ENCODE peak calls at places on chromosomes 6 and 20, in nine cellular contexts. One of them, this sample, is unnamed.

GRCh38 chr6:16471222-16471784 is 232.9 kb downstream of the GMPR start:
- DNase-seq in choroid plexus epithelial cell: peak; percentile 54
- DNase-seq in activated T-helper 1 cell treated with anti-CD3 and anti-CD28 coated beads, Interleukin-12 subunit alpha, Interleukin-12 subunit beta, Interleukin-2, Interleukin-4 antibody, amounts not matched to agents 30 ng/mL and 10 ng/mL and 1 ng/mL, durations not matched to agents 14 hours and 24 hours and 36 hours: no peak
- DNase-seq in skeletal muscle cell: no peak
- DNase-seq in CD4-positive, CD25-positive, alpha-beta regulatory T cell: no peak
- DNase-seq in activated CD4-positive, alpha-beta T cell treated with anti-CD3 and anti-CD28 coated beads, Interleukin-2, amount 10 ng/mL, durations not matched to agents 7 days and 5 days: no peak
- DNase-seq in hepatocyte: no peak
- DNase-seq in PC-9: no peak
- DNase-seq in BE2C: no peak
- DNase-seq in this sample: no peak

GRCh38 chr6:160088069-160088773 is 33.4 kb upstream of the SLC22A1 start:
- DNase-seq in skeletal muscle cell: peak; percentile 54
- DNase-seq in CD4-positive, CD25-positive, alpha-beta regulatory T cell: no peak
- DNase-seq in activated CD4-positive, alpha-beta T cell treated with anti-CD3 and anti-CD28 coated beads, Interleukin-2, amount 10 ng/mL, durations not matched to agents 7 days and 5 days: no peak
- DNase-seq in choroid plexus epithelial cell: peak; percentile 85
- DNase-seq in PC-9: no peak
- DNase-seq in activated T-helper 1 cell treated with anti-CD3 and anti-CD28 coated beads, Interleukin-12 subunit alpha, Interleukin-12 subunit beta, Interleukin-2, Interleukin-4 antibody, amounts not matched to agents 30 ng/mL and 10 ng/mL and 1 ng/mL, durations not matched to agents 14 hours and 24 hours and 36 hours: no peak
- DNase-seq in hepatocyte: peak; percentile 82
- DNase-seq in BE2C: peak; percentile 65
- DNase-seq in this sample: no peak

GRCh38 chr6:113363866-113364265 is 493.3 kb upstream of the MARCKS start:
- DNase-seq in CD4-positive, CD25-positive, alpha-beta regulatory T cell: no peak
- DNase-seq in PC-9: no peak
- DNase-seq in skeletal muscle cell: no peak
- DNase-seq in activated T-helper 1 cell treated with anti-CD3 and anti-CD28 coated beads, Interleukin-12 subunit alpha, Interleukin-12 subunit beta, Interleukin-2, Interleukin-4 antibody, amounts not matched to agents 30 ng/mL and 10 ng/mL and 1 ng/mL, durations not matched to agents 14 hours and 24 hours and 36 hours: no peak
- DNase-seq in BE2C: no peak
- DNase-seq in choroid plexus epithelial cell: no peak
- DNase-seq in activated CD4-positive, alpha-beta T cell treated with anti-CD3 and anti-CD28 coated beads, Interleukin-2, amount 10 ng/mL, durations not matched to agents 7 days and 5 days: no peak
- DNase-seq in hepatocyte: no peak
- DNase-seq in this sample: no peak

GRCh38 chr20:64100566-64100888 is 6.8 kb downstream of the NPBWR2 start:
- DNase-seq in choroid plexus epithelial cell: no peak
- DNase-seq in skeletal muscle cell: no peak
- DNase-seq in CD4-positive, CD25-positive, alpha-beta regulatory T cell: no peak
- DNase-seq in activated T-helper 1 cell treated with anti-CD3 and anti-CD28 coated beads, Interleukin-12 subunit alpha, Interleukin-12 subunit beta, Interleukin-2, Interleukin-4 antibody, amounts not matched to agents 30 ng/mL and 10 ng/mL and 1 ng/mL, durations not matched to agents 14 hours and 24 hours and 36 hours: no peak
- DNase-seq in hepatocyte: no peak
- DNase-seq in activated CD4-positive, alpha-beta T cell treated with anti-CD3 and anti-CD28 coated beads, Interleukin-2, amount 10 ng/mL, durations not matched to agents 7 days and 5 days: no peak
- DNase-seq in PC-9: peak; percentile 34
- DNase-seq in BE2C: peak; percentile 3
- DNase-seq in this sample: no peak

GRCh38 chr6:169340395-169340794 is 86.7 kb upstream of the THBS2 start:
- DNase-seq in choroid plexus epithelial cell: no peak
- DNase-seq in PC-9: no peak
- DNase-seq in activated T-helper 1 cell treated with anti-CD3 and anti-CD28 coated beads, Interleukin-12 subunit alpha, Interleukin-12 subunit beta, Interleukin-2, Interleukin-4 antibody, amounts not matched to agents 30 ng/mL and 10 ng/mL and 1 ng/mL, durations not matched to agents 14 hours and 24 hours and 36 hours: no peak
- DNase-seq in activated CD4-positive, alpha-beta T cell treated with anti-CD3 and anti-CD28 coated beads, Interleukin-2, amount 10 ng/mL, durations not matched to agents 7 days and 5 days: no peak
- DNase-seq in hepatocyte: no peak
- DNase-seq in skeletal muscle cell: no peak
- DNase-seq in CD4-positive, CD25-positive, alpha-beta regulatory T cell: no peak
- DNase-seq in BE2C: peak; percentile 42
- DNase-seq in this sample: no peak

GRCh38 chr20:48065833-48066232 is 280.6 kb upstream of the SULF2 start:
- DNase-seq in hepatocyte: no peak
- DNase-seq in BE2C: no peak
- DNase-seq in choroid plexus epithelial cell: no peak
- DNase-seq in skeletal muscle cell: no peak
- DNase-seq in CD4-positive, CD25-positive, alpha-beta regulatory T cell: no peak
- DNase-seq in activated T-helper 1 cell treated with anti-CD3 and anti-CD28 coated beads, Interleukin-12 subunit alpha, Interleukin-12 subunit beta, Interleukin-2, Interleukin-4 antibody, amounts not matched to agents 30 ng/mL and 10 ng/mL and 1 ng/mL, durations not matched to agents 14 hours and 24 hours and 36 hours: no peak
- DNase-seq in PC-9: peak; percentile 63
- DNase-seq in activated CD4-positive, alpha-beta T cell treated with anti-CD3 and anti-CD28 coated beads, Interleukin-2, amount 10 ng/mL, durations not matched to agents 7 days and 5 days: no peak
- DNase-seq in this sample: no peak

GRCh38 chr20:18831830-18832229 is 18.2 kb downstream of the SCP2D1 start:
- DNase-seq in hepatocyte: peak; percentile 22
- DNase-seq in activated CD4-positive, alpha-beta T cell treated with anti-CD3 and anti-CD28 coated beads, Interleukin-2, amount 10 ng/mL, durations not matched to agents 7 days and 5 days: no peak
- DNase-seq in choroid plexus epithelial cell: no peak
- DNase-seq in CD4-positive, CD25-positive, alpha-beta regulatory T cell: no peak
- DNase-seq in activated T-helper 1 cell treated with anti-CD3 and anti-CD28 coated beads, Interleukin-12 subunit alpha, Interleukin-12 subunit beta, Interleukin-2, Interleukin-4 antibody, amounts not matched to agents 30 ng/mL and 10 ng/mL and 1 ng/mL, durations not matched to agents 14 hours and 24 hours and 36 hours: no peak
- DNase-seq in skeletal muscle cell: no peak
- DNase-seq in PC-9: no peak
- DNase-seq in BE2C: no peak
- DNase-seq in this sample: no peak

GRCh38 chr20:25259358-25259757 is 11.5 kb downstream of the PYGB start:
- DNase-seq in BE2C: no peak
- DNase-seq in activated CD4-positive, alpha-beta T cell treated with anti-CD3 and anti-CD28 coated beads, Interleukin-2, amount 10 ng/mL, durations not matched to agents 7 days and 5 days: no peak
- DNase-seq in activated T-helper 1 cell treated with anti-CD3 and anti-CD28 coated beads, Interleukin-12 subunit alpha, Interleukin-12 subunit beta, Interleukin-2, Interleukin-4 antibody, amounts not matched to agents 30 ng/mL and 10 ng/mL and 1 ng/mL, durations not matched to agents 14 hours and 24 hours and 36 hours: no peak
- DNase-seq in choroid plexus epithelial cell: no peak
- DNase-seq in hepatocyte: no peak
- DNase-seq in PC-9: no peak
- DNase-seq in skeletal muscle cell: no peak
- DNase-seq in CD4-positive, CD25-positive, alpha-beta regulatory T cell: no peak
- DNase-seq in this sample: no peak

GRCh38 chr20:50730765-50731054 is 670 bp upstream of the PARD6B start:
- DNase-seq in choroid plexus epithelial cell: no peak
- DNase-seq in skeletal muscle cell: no peak
- DNase-seq in hepatocyte: no peak
- DNase-seq in PC-9: no peak
- DNase-seq in activated CD4-positive, alpha-beta T cell treated with anti-CD3 and anti-CD28 coated beads, Interleukin-2, amount 10 ng/mL, durations not matched to agents 7 days and 5 days: no peak
- DNase-seq in BE2C: no peak
- DNase-seq in CD4-positive, CD25-positive, alpha-beta regulatory T cell: no peak
- DNase-seq in activated T-helper 1 cell treated with anti-CD3 and anti-CD28 coated beads, Interleukin-12 subunit alpha, Interleukin-12 subunit beta, Interleukin-2, Interleukin-4 antibody, amounts not matched to agents 30 ng/mL and 10 ng/mL and 1 ng/mL, durations not matched to agents 14 hours and 24 hours and 36 hours: no peak
- DNase-seq in this sample: no peak

GRCh38 chr6:32187009-32187709 is 2.8 kb downstream of the PBX2 start:
- DNase-seq in skeletal muscle cell: no peak
- DNase-seq in choroid plexus epithelial cell: no peak
- DNase-seq in BE2C: no peak
- DNase-seq in CD4-positive, CD25-positive, alpha-beta regulatory T cell: no peak
- DNase-seq in PC-9: no peak
- DNase-seq in activated CD4-positive, alpha-beta T cell treated with anti-CD3 and anti-CD28 coated beads, Interleukin-2, amount 10 ng/mL, durations not matched to agents 7 days and 5 days: no peak
- DNase-seq in hepatocyte: no peak
- DNase-seq in activated T-helper 1 cell treated with anti-CD3 and anti-CD28 coated beads, Interleukin-12 subunit alpha, Interleukin-12 subunit beta, Interleukin-2, Interleukin-4 antibody, amounts not matched to agents 30 ng/mL and 10 ng/mL and 1 ng/mL, durations not matched to agents 14 hours and 24 hours and 36 hours: no peak
- DNase-seq in this sample: no peak

GRCh38 chr20:50563133-50563944 is 53.2 kb downstream of the PTPN1 start:
- DNase-seq in PC-9: no peak
- DNase-seq in choroid plexus epithelial cell: no peak
- DNase-seq in hepatocyte: no peak
- DNase-seq in activated T-helper 1 cell treated with anti-CD3 and anti-CD28 coated beads, Interleukin-12 subunit alpha, Interleukin-12 subunit beta, Interleukin-2, Interleukin-4 antibody, amounts not matched to agents 30 ng/mL and 10 ng/mL and 1 ng/mL, durations not matched to agents 14 hours and 24 hours and 36 hours: no peak
- DNase-seq in BE2C: no peak
- DNase-seq in skeletal muscle cell: no peak
- DNase-seq in CD4-positive, CD25-positive, alpha-beta regulatory T cell: no peak
- DNase-seq in activated CD4-positive, alpha-beta T cell treated with anti-CD3 and anti-CD28 coated beads, Interleukin-2, amount 10 ng/mL, durations not matched to agents 7 days and 5 days: no peak
- DNase-seq in this sample: no peak

GRCh38 chr20:32497589-32498224 is 87.4 kb downstream of the NOL4L start:
- DNase-seq in choroid plexus epithelial cell: no peak
- DNase-seq in activated T-helper 1 cell treated with anti-CD3 and anti-CD28 coated beads, Interleukin-12 subunit alpha, Interleukin-12 subunit beta, Interleukin-2, Interleukin-4 antibody, amounts not matched to agents 30 ng/mL and 10 ng/mL and 1 ng/mL, durations not matched to agents 14 hours and 24 hours and 36 hours: no peak
- DNase-seq in BE2C: no peak
- DNase-seq in activated CD4-positive, alpha-beta T cell treated with anti-CD3 and anti-CD28 coated beads, Interleukin-2, amount 10 ng/mL, durations not matched to agents 7 days and 5 days: no peak
- DNase-seq in skeletal muscle cell: no peak
- DNase-seq in CD4-positive, CD25-positive, alpha-beta regulatory T cell: no peak
- DNase-seq in PC-9: no peak
- DNase-seq in hepatocyte: no peak
- DNase-seq in this sample: peak; percentile 80

GRCh38 chr6:47117314-47117713 is 75.2 kb upstream of the ADGRF1 start:
- DNase-seq in skeletal muscle cell: no peak
- DNase-seq in hepatocyte: no peak
- DNase-seq in activated T-helper 1 cell treated with anti-CD3 and anti-CD28 coated beads, Interleukin-12 subunit alpha, Interleukin-12 subunit beta, Interleukin-2, Interleukin-4 antibody, amounts not matched to agents 30 ng/mL and 10 ng/mL and 1 ng/mL, durations not matched to agents 14 hours and 24 hours and 36 hours: no peak
- DNase-seq in CD4-positive, CD25-positive, alpha-beta regulatory T cell: no peak
- DNase-seq in BE2C: no peak
- DNase-seq in choroid plexus epithelial cell: no peak
- DNase-seq in PC-9: no peak
- DNase-seq in activated CD4-positive, alpha-beta T cell treated with anti-CD3 and anti-CD28 coated beads, Interleukin-2, amount 10 ng/mL, durations not matched to agents 7 days and 5 days: no peak
- DNase-seq in this sample: no peak

GRCh38 chr20:19850190-19850533 is 92.1 kb downstream of the RIN2 start:
- DNase-seq in skeletal muscle cell: no peak
- DNase-seq in hepatocyte: peak; percentile 51
- DNase-seq in CD4-positive, CD25-positive, alpha-beta regulatory T cell: no peak
- DNase-seq in BE2C: no peak
- DNase-seq in activated CD4-positive, alpha-beta T cell treated with anti-CD3 and anti-CD28 coated beads, Interleukin-2, amount 10 ng/mL, durations not matched to agents 7 days and 5 days: no peak
- DNase-seq in choroid plexus epithelial cell: peak; percentile 36
- DNase-seq in activated T-helper 1 cell treated with anti-CD3 and anti-CD28 coated beads, Interleukin-12 subunit alpha, Interleukin-12 subunit beta, Interleukin-2, Interleukin-4 antibody, amounts not matched to agents 30 ng/mL and 10 ng/mL and 1 ng/mL, durations not matched to agents 14 hours and 24 hours and 36 hours: no peak
- DNase-seq in PC-9: no peak
- DNase-seq in this sample: no peak

GRCh38 chr20:3728876-3729275 is 3.6 kb upstream of the HSPA12B start:
- DNase-seq in activated T-helper 1 cell treated with anti-CD3 and anti-CD28 coated beads, Interleukin-12 subunit alpha, Interleukin-12 subunit beta, Interleukin-2, Interleukin-4 antibody, amounts not matched to agents 30 ng/mL and 10 ng/mL and 1 ng/mL, durations not matched to agents 14 hours and 24 hours and 36 hours: no peak
- DNase-seq in choroid plexus epithelial cell: no peak
- DNase-seq in activated CD4-positive, alpha-beta T cell treated with anti-CD3 and anti-CD28 coated beads, Interleukin-2, amount 10 ng/mL, durations not matched to agents 7 days and 5 days: no peak
- DNase-seq in PC-9: no peak
- DNase-seq in hepatocyte: no peak
- DNase-seq in skeletal muscle cell: no peak
- DNase-seq in BE2C: no peak
- DNase-seq in CD4-positive, CD25-positive, alpha-beta regulatory T cell: no peak
- DNase-seq in this sample: no peak

GRCh38 chr6:138222901-138223546 is 4.7 kb upstream of the PBOV1 start:
- DNase-seq in choroid plexus epithelial cell: no peak
- DNase-seq in PC-9: no peak
- DNase-seq in BE2C: no peak
- DNase-seq in activated T-helper 1 cell treated with anti-CD3 and anti-CD28 coated beads, Interleukin-12 subunit alpha, Interleukin-12 subunit beta, Interleukin-2, Interleukin-4 antibody, amounts not matched to agents 30 ng/mL and 10 ng/mL and 1 ng/mL, durations not matched to agents 14 hours and 24 hours and 36 hours: no peak
- DNase-seq in activated CD4-positive, alpha-beta T cell treated with anti-CD3 and anti-CD28 coated beads, Interleukin-2, amount 10 ng/mL, durations not matched to agents 7 days and 5 days: no peak
- DNase-seq in CD4-positive, CD25-positive, alpha-beta regulatory T cell: no peak
- DNase-seq in skeletal muscle cell: no peak
- DNase-seq in hepatocyte: no peak
- DNase-seq in this sample: no peak

GRCh38 chr20:44785768-44786167 is 24.6 kb downstream of the RIMS4 start:
- DNase-seq in skeletal muscle cell: no peak
- DNase-seq in PC-9: no peak
- DNase-seq in BE2C: peak; percentile 78
- DNase-seq in CD4-positive, CD25-positive, alpha-beta regulatory T cell: no peak
- DNase-seq in activated CD4-positive, alpha-beta T cell treated with anti-CD3 and anti-CD28 coated beads, Interleukin-2, amount 10 ng/mL, durations not matched to agents 7 days and 5 days: no peak
- DNase-seq in hepatocyte: no peak
- DNase-seq in choroid plexus epithelial cell: no peak
- DNase-seq in activated T-helper 1 cell treated with anti-CD3 and anti-CD28 coated beads, Interleukin-12 subunit alpha, Interleukin-12 subunit beta, Interleukin-2, Interleukin-4 antibody, amounts not matched to agents 30 ng/mL and 10 ng/mL and 1 ng/mL, durations not matched to agents 14 hours and 24 hours and 36 hours: no peak
- DNase-seq in this sample: no peak

GRCh38 chr6:86276056-86276455 is 633.4 kb upstream of the SYNCRIP start:
- DNase-seq in hepatocyte: no peak
- DNase-seq in BE2C: no peak
- DNase-seq in activated T-helper 1 cell treated with anti-CD3 and anti-CD28 coated beads, Interleukin-12 subunit alpha, Interleukin-12 subunit beta, Interleukin-2, Interleukin-4 antibody, amounts not matched to agents 30 ng/mL and 10 ng/mL and 1 ng/mL, durations not matched to agents 14 hours and 24 hours and 36 hours: no peak
- DNase-seq in CD4-positive, CD25-positive, alpha-beta regulatory T cell: no peak
- DNase-seq in activated CD4-positive, alpha-beta T cell treated with anti-CD3 and anti-CD28 coated beads, Interleukin-2, amount 10 ng/mL, durations not matched to agents 7 days and 5 days: no peak
- DNase-seq in skeletal muscle cell: no peak
- DNase-seq in choroid plexus epithelial cell: no peak
- DNase-seq in PC-9: no peak
- DNase-seq in this sample: no peak

GRCh38 chr20:61442075-61442670 is 190.1 kb downstream of the CDH4 start:
- DNase-seq in activated CD4-positive, alpha-beta T cell treated with anti-CD3 and anti-CD28 coated beads, Interleukin-2, amount 10 ng/mL, durations not matched to agents 7 days and 5 days: no peak
- DNase-seq in hepatocyte: no peak
- DNase-seq in choroid plexus epithelial cell: peak; percentile 61
- DNase-seq in skeletal muscle cell: no peak
- DNase-seq in CD4-positive, CD25-positive, alpha-beta regulatory T cell: no peak
- DNase-seq in PC-9: no peak
- DNase-seq in BE2C: no peak
- DNase-seq in activated T-helper 1 cell treated with anti-CD3 and anti-CD28 coated beads, Interleukin-12 subunit alpha, Interleukin-12 subunit beta, Interleukin-2, Interleukin-4 antibody, amounts not matched to agents 30 ng/mL and 10 ng/mL and 1 ng/mL, durations not matched to agents 14 hours and 24 hours and 36 hours: no peak
- DNase-seq in this sample: no peak

GRCh38 chr6:19637010-19637409 is 200.2 kb upstream of the ID4 start:
- DNase-seq in CD4-positive, CD25-positive, alpha-beta regulatory T cell: no peak
- DNase-seq in BE2C: no peak
- DNase-seq in hepatocyte: no peak
- DNase-seq in PC-9: no peak
- DNase-seq in choroid plexus epithelial cell: no peak
- DNase-seq in skeletal muscle cell: no peak
- DNase-seq in activated CD4-positive, alpha-beta T cell treated with anti-CD3 and anti-CD28 coated beads, Interleukin-2, amount 10 ng/mL, durations not matched to agents 7 days and 5 days: no peak
- DNase-seq in activated T-helper 1 cell treated with anti-CD3 and anti-CD28 coated beads, Interleukin-12 subunit alpha, Interleukin-12 subunit beta, Interleukin-2, Interleukin-4 antibody, amounts not matched to agents 30 ng/mL and 10 ng/mL and 1 ng/mL, durations not matched to agents 14 hours and 24 hours and 36 hours: no peak
- DNase-seq in this sample: no peak

GRCh38 chr6:150055131-150055530 is 13.8 kb downstream of the ULBP3 start:
- DNase-seq in CD4-positive, CD25-positive, alpha-beta regulatory T cell: no peak
- DNase-seq in activated CD4-positive, alpha-beta T cell treated with anti-CD3 and anti-CD28 coated beads, Interleukin-2, amount 10 ng/mL, durations not matched to agents 7 days and 5 days: no peak
- DNase-seq in skeletal muscle cell: no peak
- DNase-seq in PC-9: no peak
- DNase-seq in BE2C: no peak
- DNase-seq in activated T-helper 1 cell treated with anti-CD3 and anti-CD28 coated beads, Interleukin-12 subunit alpha, Interleukin-12 subunit beta, Interleukin-2, Interleukin-4 antibody, amounts not matched to agents 30 ng/mL and 10 ng/mL and 1 ng/mL, durations not matched to agents 14 hours and 24 hours and 36 hours: no peak
- DNase-seq in hepatocyte: no peak
- DNase-seq in choroid plexus epithelial cell: no peak
- DNase-seq in this sample: no peak

GRCh38 chr6:130127195-130127594 is 95.6 kb downstream of the SAMD3 start:
- DNase-seq in choroid plexus epithelial cell: no peak
- DNase-seq in CD4-positive, CD25-positive, alpha-beta regulatory T cell: no peak
- DNase-seq in BE2C: no peak
- DNase-seq in activated CD4-positive, alpha-beta T cell treated with anti-CD3 and anti-CD28 coated beads, Interleukin-2, amount 10 ng/mL, durations not matched to agents 7 days and 5 days: no peak
- DNase-seq in hepatocyte: no peak
- DNase-seq in skeletal muscle cell: no peak
- DNase-seq in PC-9: no peak
- DNase-seq in activated T-helper 1 cell treated with anti-CD3 and anti-CD28 coated beads, Interleukin-12 subunit alpha, Interleukin-12 subunit beta, Interleukin-2, Interleukin-4 antibody, amounts not matched to agents 30 ng/mL and 10 ng/mL and 1 ng/mL, durations not matched to agents 14 hours and 24 hours and 36 hours: no peak
- DNase-seq in this sample: no peak

GRCh38 chr6:46651006-46651405 is 1.6 kb downstream of the CYP39A1 start:
- DNase-seq in activated T-helper 1 cell treated with anti-CD3 and anti-CD28 coated beads, Interleukin-12 subunit alpha, Interleukin-12 subunit beta, Interleukin-2, Interleukin-4 antibody, amounts not matched to agents 30 ng/mL and 10 ng/mL and 1 ng/mL, durations not matched to agents 14 hours and 24 hours and 36 hours: no peak
- DNase-seq in hepatocyte: no peak
- DNase-seq in BE2C: no peak
- DNase-seq in CD4-positive, CD25-positive, alpha-beta regulatory T cell: no peak
- DNase-seq in choroid plexus epithelial cell: peak; percentile 5
- DNase-seq in activated CD4-positive, alpha-beta T cell treated with anti-CD3 and anti-CD28 coated beads, Interleukin-2, amount 10 ng/mL, durations not matched to agents 7 days and 5 days: no peak
- DNase-seq in skeletal muscle cell: no peak
- DNase-seq in PC-9: peak; percentile 84
- DNase-seq in this sample: no peak

GRCh38 chr6:57130784-57131183 is 40.8 kb downstream of the ZNF451 start:
- DNase-seq in hepatocyte: no peak
- DNase-seq in choroid plexus epithelial cell: no peak
- DNase-seq in BE2C: no peak
- DNase-seq in activated CD4-positive, alpha-beta T cell treated with anti-CD3 and anti-CD28 coated beads, Interleukin-2, amount 10 ng/mL, durations not matched to agents 7 days and 5 days: no peak
- DNase-seq in PC-9: no peak
- DNase-seq in skeletal muscle cell: no peak
- DNase-seq in activated T-helper 1 cell treated with anti-CD3 and anti-CD28 coated beads, Interleukin-12 subunit alpha, Interleukin-12 subunit beta, Interleukin-2, Interleukin-4 antibody, amounts not matched to agents 30 ng/mL and 10 ng/mL and 1 ng/mL, durations not matched to agents 14 hours and 24 hours and 36 hours: no peak
- DNase-seq in CD4-positive, CD25-positive, alpha-beta regulatory T cell: no peak
- DNase-seq in this sample: no peak

GRCh38 chr20:5665417-5665816 is 84.8 kb upstream of the SHLD1 start:
- DNase-seq in hepatocyte: no peak
- DNase-seq in BE2C: no peak
- DNase-seq in activated T-helper 1 cell treated with anti-CD3 and anti-CD28 coated beads, Interleukin-12 subunit alpha, Interleukin-12 subunit beta, Interleukin-2, Interleukin-4 antibody, amounts not matched to agents 30 ng/mL and 10 ng/mL and 1 ng/mL, durations not matched to agents 14 hours and 24 hours and 36 hours: no peak
- DNase-seq in PC-9: no peak
- DNase-seq in CD4-positive, CD25-positive, alpha-beta regulatory T cell: no peak
- DNase-seq in skeletal muscle cell: no peak
- DNase-seq in activated CD4-positive, alpha-beta T cell treated with anti-CD3 and anti-CD28 coated beads, Interleukin-2, amount 10 ng/mL, durations not matched to agents 7 days and 5 days: no peak
- DNase-seq in choroid plexus epithelial cell: no peak
- DNase-seq in this sample: no peak

GRCh38 chr20:50663095-50663821 is 28.1 kb downstream of the RIPOR3 start:
- DNase-seq in skeletal muscle cell: no peak
- DNase-seq in hepatocyte: peak; percentile 84
- DNase-seq in activated CD4-positive, alpha-beta T cell treated with anti-CD3 and anti-CD28 coated beads, Interleukin-2, amount 10 ng/mL, durations not matched to agents 7 days and 5 days: no peak
- DNase-seq in CD4-positive, CD25-positive, alpha-beta regulatory T cell: no peak
- DNase-seq in choroid plexus epithelial cell: no peak
- DNase-seq in BE2C: no peak
- DNase-seq in PC-9: peak; percentile 96
- DNase-seq in activated T-helper 1 cell treated with anti-CD3 and anti-CD28 coated beads, Interleukin-12 subunit alpha, Interleukin-12 subunit beta, Interleukin-2, Interleukin-4 antibody, amounts not matched to agents 30 ng/mL and 10 ng/mL and 1 ng/mL, durations not matched to agents 14 hours and 24 hours and 36 hours: no peak
- DNase-seq in this sample: no peak

GRCh38 chr6:29967379-29968010 is 25.2 kb downstream of the HLA-A start:
- DNase-seq in BE2C: no peak
- DNase-seq in activated CD4-positive, alpha-beta T cell treated with anti-CD3 and anti-CD28 coated beads, Interleukin-2, amount 10 ng/mL, durations not matched to agents 7 days and 5 days: no peak
- DNase-seq in PC-9: peak; percentile 72
- DNase-seq in CD4-positive, CD25-positive, alpha-beta regulatory T cell: peak; percentile 37
- DNase-seq in hepatocyte: peak; percentile 66
- DNase-seq in activated T-helper 1 cell treated with anti-CD3 and anti-CD28 coated beads, Interleukin-12 subunit alpha, Interleukin-12 subunit beta, Interleukin-2, Interleukin-4 antibody, amounts not matched to agents 30 ng/mL and 10 ng/mL and 1 ng/mL, durations not matched to agents 14 hours and 24 hours and 36 hours: no peak
- DNase-seq in choroid plexus epithelial cell: peak; percentile 41
- DNase-seq in skeletal muscle cell: no peak
- DNase-seq in this sample: no peak